ENCODE peak calls at places on chromosomes 3 and 15, in five cellular contexts. One of them, this sample, is unnamed.

GRCh38 chr3:24460974-24461373 is 33.7 kb downstream of the THRB start:
- DNase-seq in AG04449: no peak
- DNase-seq in heart left ventricle: no peak
- DNase-seq in AG10803: no peak
- DNase-seq in AG09309: no peak
- DNase-seq in this sample: peak

GRCh38 chr3:78838362-78838761 is 929.4 kb downstream of the ROBO1 start:
- DNase-seq in AG10803: no peak
- DNase-seq in heart left ventricle: no peak
- DNase-seq in AG04449: no peak
- DNase-seq in AG09309: no peak
- DNase-seq in this sample: no peak

GRCh38 chr3:127529346-127530188 is 61.0 kb downstream of the TPRA1 start:
- DNase-seq in AG10803: no peak
- DNase-seq in heart left ventricle: no peak
- DNase-seq in AG04449: no peak
- DNase-seq in AG09309: no peak
- DNase-seq in this sample: no peak

GRCh38 chr3:114743746-114744145 is 403.3 kb downstream of the ZBTB20 start:
- DNase-seq in AG04449: no peak
- DNase-seq in heart left ventricle: no peak
- DNase-seq in AG10803: no peak
- DNase-seq in AG09309: no peak
- DNase-seq in this sample: no peak

GRCh38 chr3:42063886-42064285 is 27.3 kb upstream of the TRAK1 start:
- DNase-seq in AG09309: peak
- DNase-seq in AG10803: peak
- DNase-seq in heart left ventricle: no peak
- DNase-seq in AG04449: peak
- DNase-seq in this sample: peak

GRCh38 chr3:16305121-16305541 is 40.1 kb downstream of the OXNAD1 start:
- DNase-seq in heart left ventricle: no peak
- DNase-seq in AG09309: no peak
- DNase-seq in AG10803: no peak
- DNase-seq in AG04449: no peak
- DNase-seq in this sample: no peak

GRCh38 chr3:155185623-155186022 is 105.5 kb downstream of the MME start:
- DNase-seq in AG04449: peak
- DNase-seq in AG10803: peak
- DNase-seq in heart left ventricle: no peak
- DNase-seq in AG09309: peak
- DNase-seq in this sample: peak

GRCh38 chr3:103056552-103056951 is 621.7 kb downstream of the ZPLD1 start:
- DNase-seq in AG04449: no peak
- DNase-seq in AG10803: no peak
- DNase-seq in AG09309: no peak
- DNase-seq in heart left ventricle: no peak
- DNase-seq in this sample: no peak

GRCh38 chr3:127997016-127997415 is 55.2 kb upstream of the SEC61A1 start:
- DNase-seq in heart left ventricle: no peak
- DNase-seq in AG10803: peak
- DNase-seq in AG09309: no peak
- DNase-seq in AG04449: no peak
- DNase-seq in this sample: no peak

GRCh38 chr15:60589253-60589652 is 110.3 kb upstream of the ICE2 start:
- DNase-seq in AG09309: no peak
- DNase-seq in AG04449: no peak
- DNase-seq in heart left ventricle: no peak
- DNase-seq in AG10803: no peak
- DNase-seq in this sample: no peak

GRCh38 chr3:59726279-59726678 is 676.5 kb upstream of the CFAP20DC start:
- DNase-seq in AG09309: no peak
- DNase-seq in heart left ventricle: no peak
- DNase-seq in AG10803: no peak
- DNase-seq in AG04449: no peak
- DNase-seq in this sample: no peak

GRCh38 chr3:94928921-94929320 is 866.1 kb downstream of the NSUN3 start:
- DNase-seq in heart left ventricle: no peak
- DNase-seq in AG09309: no peak
- DNase-seq in AG10803: no peak
- DNase-seq in AG04449: no peak
- DNase-seq in this sample: peak

GRCh38 chr3:155007729-155008128 is 72.4 kb upstream of the MME start:
- DNase-seq in AG04449: no peak
- DNase-seq in AG09309: no peak
- DNase-seq in AG10803: no peak
- DNase-seq in heart left ventricle: no peak
- DNase-seq in this sample: no peak

GRCh38 chr3:138314751-138315150 is 14.9 kb downstream of the NME9 start:
- DNase-seq in AG10803: peak
- DNase-seq in AG04449: no peak
- DNase-seq in AG09309: no peak
- DNase-seq in heart left ventricle: no peak
- DNase-seq in this sample: no peak

GRCh38 chr3:39637807-39638206 is 170.3 kb downstream of the MOBP start:
- DNase-seq in heart left ventricle: no peak
- DNase-seq in AG10803: peak
- DNase-seq in AG04449: no peak
- DNase-seq in AG09309: no peak
- DNase-seq in this sample: peak

GRCh38 chr3:52834871-52835501 is at the start of gene MUSTN1:
- DNase-seq in AG10803: peak
- DNase-seq in AG04449: no peak
- DNase-seq in heart left ventricle: peak
- DNase-seq in AG09309: no peak
- DNase-seq in this sample: peak

GRCh38 chr15:94083467-94083991 is 147.8 kb upstream of the MCTP2 start:
- DNase-seq in heart left ventricle: no peak
- DNase-seq in AG04449: peak
- DNase-seq in AG10803: peak
- DNase-seq in AG09309: peak
- DNase-seq in this sample: peak

GRCh38 chr3:175469124-175469523 is 610.0 kb downstream of the NAALADL2 start:
- DNase-seq in AG10803: no peak
- DNase-seq in AG04449: no peak
- DNase-seq in AG09309: no peak
- DNase-seq in heart left ventricle: no peak
- DNase-seq in this sample: no peak

GRCh38 chr15:62324382-62324781 is 159.3 kb upstream of the C2CD4B start:
- DNase-seq in AG04449: peak
- DNase-seq in AG10803: peak
- DNase-seq in heart left ventricle: no peak
- DNase-seq in AG09309: peak
- DNase-seq in this sample: no peak

GRCh38 chr3:31294430-31295149 is 238.1 kb upstream of the STT3B start:
- DNase-seq in AG10803: no peak
- DNase-seq in heart left ventricle: no peak
- DNase-seq in AG09309: no peak
- DNase-seq in AG04449: no peak
- DNase-seq in this sample: no peak

GRCh38 chr15:25178835-25179672 is 224.3 kb downstream of the SNRPN start:
- DNase-seq in AG04449: no peak
- DNase-seq in AG10803: no peak
- DNase-seq in heart left ventricle: peak
- DNase-seq in AG09309: no peak
- DNase-seq in this sample: no peak

GRCh38 chr3:145190138-145190537 is 970.8 kb downstream of the PLOD2 start:
- DNase-seq in AG10803: no peak
- DNase-seq in AG09309: no peak
- DNase-seq in AG04449: no peak
- DNase-seq in heart left ventricle: no peak
- DNase-seq in this sample: no peak

GRCh38 chr15:77017091-77017660 is 22.2 kb downstream of the PSTPIP1 start:
- DNase-seq in AG04449: no peak
- DNase-seq in heart left ventricle: no peak
- DNase-seq in AG10803: no peak
- DNase-seq in AG09309: no peak
- DNase-seq in this sample: no peak

GRCh38 chr3:60599586-60599985 is 651.7 kb downstream of the FHIT start:
- DNase-seq in AG09309: no peak
- DNase-seq in AG10803: no peak
- DNase-seq in heart left ventricle: no peak
- DNase-seq in AG04449: no peak
- DNase-seq in this sample: no peak

GRCh38 chr3:86147119-86147518 is 843.8 kb downstream of the VGLL3 start:
- DNase-seq in heart left ventricle: no peak
- DNase-seq in AG09309: no peak
- DNase-seq in AG04449: no peak
- DNase-seq in AG10803: no peak
- DNase-seq in this sample: no peak

GRCh38 chr3:187739561-187740445 is 5.5 kb downstream of the BCL6 start:
- DNase-seq in heart left ventricle: peak
- DNase-seq in AG10803: peak
- DNase-seq in AG09309: peak
- DNase-seq in AG04449: peak
- DNase-seq in this sample: peak

GRCh38 chr3:158640646-158641045 is 3.7 kb upstream of the GFM1 start:
- DNase-seq in AG09309: no peak
- DNase-seq in heart left ventricle: no peak
- DNase-seq in AG04449: no peak
- DNase-seq in AG10803: no peak
- DNase-seq in this sample: no peak

GRCh38 chr3:8712871-8713360 is 20.7 kb upstream of the CAV3 start:
- DNase-seq in AG09309: no peak
- DNase-seq in AG10803: peak
- DNase-seq in AG04449: no peak
- DNase-seq in heart left ventricle: no peak
- DNase-seq in this sample: no peak

GRCh38 chr3:59313365-59313764 is 263.5 kb upstream of the CFAP20DC start:
- DNase-seq in AG09309: no peak
- DNase-seq in AG04449: no peak
- DNase-seq in AG10803: peak
- DNase-seq in heart left ventricle: peak
- DNase-seq in this sample: peak

GRCh38 chr3:170942011-170942410 is 33.6 kb upstream of the EIF5A2 start:
- DNase-seq in AG04449: no peak
- DNase-seq in AG09309: no peak
- DNase-seq in heart left ventricle: no peak
- DNase-seq in AG10803: no peak
- DNase-seq in this sample: no peak

GRCh38 chr15:39616731-39617455 is 36.0 kb downstream of the THBS1 start:
- DNase-seq in AG10803: no peak
- DNase-seq in AG09309: no peak
- DNase-seq in AG04449: no peak
- DNase-seq in heart left ventricle: no peak
- DNase-seq in this sample: no peak

GRCh38 chr3:129001817-129002572 is 891 bp downstream of the EFCC1 start:
- DNase-seq in heart left ventricle: no peak
- DNase-seq in AG10803: no peak
- DNase-seq in AG04449: no peak
- DNase-seq in AG09309: no peak
- DNase-seq in this sample: no peak
- H3K4me3 ChIP-seq in heart left ventricle: peak
- H3K4me3 ChIP-seq in AG10803: no peak
- H3K4me3 ChIP-seq in AG04449: no peak
- H3K4me3 ChIP-seq in AG09309: no peak
- H3K4me3 ChIP-seq in this sample: peak

GRCh38 chr3:140216249-140216648 is 281.3 kb downstream of the CLSTN2 start:
- DNase-seq in AG04449: no peak
- DNase-seq in heart left ventricle: no peak
- DNase-seq in AG10803: peak
- DNase-seq in AG09309: no peak
- DNase-seq in this sample: no peak
- TF ChIP-seq CTCF in AG04449: peak
- TF ChIP-seq CTCF in heart left ventricle: peak
- TF ChIP-seq CTCF in AG10803: peak
- TF ChIP-seq CTCF in AG09309: peak
- TF ChIP-seq CTCF in this sample: peak

DNA sequence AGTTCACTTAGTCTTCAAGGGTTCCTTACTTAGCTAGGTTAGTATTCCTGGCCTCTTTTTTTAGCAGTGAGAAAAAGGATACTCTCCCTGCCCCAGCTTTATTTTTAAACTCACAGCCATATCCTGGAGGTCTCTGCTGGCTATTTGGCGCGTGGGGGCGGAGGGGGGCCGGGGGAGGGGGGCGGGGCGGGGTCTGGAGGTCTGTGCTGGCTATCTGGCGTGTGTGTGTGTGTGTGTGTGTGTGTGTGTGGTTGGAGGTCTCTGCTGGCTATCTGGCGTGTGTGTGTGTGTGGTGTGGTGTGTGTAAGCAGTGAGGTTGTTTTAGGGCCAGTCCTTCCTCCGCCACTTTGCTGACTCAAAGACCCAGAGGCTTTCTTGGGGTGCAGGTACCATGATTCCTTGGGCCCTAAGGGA is 579 bp upstream of the PLAAT1 start:
- DNase-seq in AG09309: no peak
- DNase-seq in AG10803: no peak
- DNase-seq in AG04449: no peak
- DNase-seq in heart left ventricle: peak
- DNase-seq in this sample: no peak
- H3K4me3 ChIP-seq in AG09309: peak
- H3K4me3 ChIP-seq in AG10803: peak
- H3K4me3 ChIP-seq in AG04449: peak
- H3K4me3 ChIP-seq in heart left ventricle: peak
- H3K4me3 ChIP-seq in this sample: peak

DNA sequence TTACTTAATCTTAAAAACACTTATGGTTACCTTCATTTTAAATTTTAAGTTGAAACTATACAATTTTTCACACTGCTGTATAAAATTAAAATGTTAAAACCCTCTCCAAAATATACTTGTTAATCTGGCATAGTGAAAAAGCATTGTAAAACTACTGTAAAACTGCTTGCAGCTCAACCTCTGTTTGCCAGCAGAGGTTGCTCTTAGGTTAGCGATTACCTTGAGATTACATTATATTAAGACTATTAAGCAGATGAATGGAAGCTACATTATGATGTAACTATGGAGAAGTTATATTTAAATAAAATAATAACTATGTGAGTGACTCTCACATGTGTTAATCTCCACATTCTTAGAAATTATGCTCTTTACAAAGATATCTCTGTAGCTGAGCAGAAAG is 143.6 kb upstream of the SLITRK3 start:
- DNase-seq in AG09309: no peak
- DNase-seq in AG10803: no peak
- DNase-seq in AG04449: no peak
- DNase-seq in heart left ventricle: no peak
- DNase-seq in this sample: no peak
- TF ChIP-seq CTCF in AG09309: no peak
- TF ChIP-seq CTCF in AG10803: no peak
- TF ChIP-seq CTCF in AG04449: no peak
- TF ChIP-seq CTCF in heart left ventricle: peak
- TF ChIP-seq CTCF in this sample: no peak

GRCh38 chr15:85750807-85751730 is 43.7 kb downstream of the KLHL25 start:
- DNase-seq in AG10803: peak
- DNase-seq in heart left ventricle: no peak
- DNase-seq in AG04449: no peak
- DNase-seq in AG09309: no peak
- DNase-seq in this sample: no peak
- H3K4me3 ChIP-seq in AG10803: no peak
- H3K4me3 ChIP-seq in heart left ventricle: no peak
- H3K4me3 ChIP-seq in AG04449: no peak
- H3K4me3 ChIP-seq in AG09309: no peak
- H3K4me3 ChIP-seq in this sample: no peak

DNA sequence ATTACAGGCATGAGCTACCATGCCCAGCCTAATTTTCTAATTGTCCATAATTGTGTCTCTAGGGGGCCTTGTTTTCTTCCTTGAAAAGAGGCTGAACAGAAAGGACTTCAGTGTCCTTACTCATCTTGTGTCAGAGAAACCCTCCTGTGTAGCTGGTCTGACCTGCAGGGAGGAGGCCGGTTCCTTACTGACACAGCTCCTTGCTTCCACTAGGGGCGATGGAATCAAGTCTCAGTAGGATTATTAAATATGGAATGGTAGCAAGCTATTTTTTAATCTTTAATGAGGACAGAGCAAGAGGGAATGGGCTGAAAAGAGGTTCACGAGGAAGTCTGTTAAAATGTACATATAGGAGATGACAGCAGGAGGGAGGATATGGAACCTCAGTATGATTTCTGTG is 8.6 kb downstream of the LPCAT4 start:
- DNase-seq in AG10803: no peak
- DNase-seq in heart left ventricle: no peak
- DNase-seq in AG04449: no peak
- DNase-seq in AG09309: no peak
- DNase-seq in this sample: no peak
- TF ChIP-seq CTCF in AG10803: no peak
- TF ChIP-seq CTCF in heart left ventricle: no peak
- TF ChIP-seq CTCF in AG04449: no peak
- TF ChIP-seq CTCF in AG09309: peak
- TF ChIP-seq CTCF in this sample: peak